ENCODE peak calls at places on chromosome 1, in nine cellular contexts. T is amniotic epithelial cell; L is T-cell; O is activated T-cell treated with anti-CD3 and anti-CD28 coated beads for 4 hours; F is coronary artery; X is hepatic stellate cell; K is AG09319; P is activated CD4-positive, alpha-beta T cell treated with anti-CD3 and anti-CD28 coated beads, Interleukin-2, amount 50 U/mL, for 1 hour; M is M059J. H is an unnamed sample.

GRCh38 chr1:177925006-177925405 is 44.9 kb downstream of the SEC16B start:
- DNase-seq in T (no peak), L (no peak), O (no peak), F (no peak), X (no peak), K (no peak), P (no peak), M (no peak), H (no peak)

GRCh38 chr1:168893359-168893791 is 164.4 kb upstream of the DPT start:
- DNase-seq in T (peak), L (no peak), O (no peak), F (no peak), X (no peak), K (no peak), P (no peak), M (no peak), H (no peak)

GRCh38 chr1:15188145-15188544 is 34.6 kb downstream of the TMEM51 start:
- DNase-seq in T (no peak), L (no peak), O (no peak), F (no peak), X (no peak), K (no peak), P (no peak), M (peak), H (no peak)

GRCh38 chr1:26274801-26275425 is 5.0 kb upstream of the SH3BGRL3 start:
- DNase-seq in T (peak), L (no peak), O (no peak), F (no peak), X (no peak), K (no peak), P (no peak), M (peak), H (no peak)

GRCh38 chr1:242019018-242019417 is 20.1 kb upstream of the MAP1LC3C start:
- DNase-seq in T (no peak), L (no peak), O (no peak), F (no peak), X (no peak), K (no peak), P (no peak), M (no peak), H (no peak)

GRCh38 chr1:153277852-153278251 is 18.4 kb downstream of the LORICRIN start:
- DNase-seq in T (no peak), L (peak), O (peak), F (no peak), X (no peak), K (no peak), P (peak), M (no peak), H (no peak)

GRCh38 chr1:24045766-24046165 is 65.6 kb upstream of the SRSF10 start:
- DNase-seq in T (peak), L (no peak), O (no peak), F (no peak), X (no peak), K (peak), P (no peak), M (peak), H (no peak)

GRCh38 chr1:208175508-208175895 is 68.7 kb downstream of the PLXNA2 start:
- DNase-seq in T (no peak), L (no peak), O (no peak), F (no peak), X (no peak), K (no peak), P (no peak), M (no peak), H (no peak)

GRCh38 chr1:245256528-245256927 is 101.7 kb downstream of the KIF26B start:
- DNase-seq in T (no peak), L (no peak), O (no peak), F (no peak), X (no peak), K (no peak), P (no peak), M (no peak), H (no peak)

GRCh38 chr1:26121854-26122773 is 10.5 kb downstream of the PDIK1L start:
- DNase-seq in T (peak), L (no peak), O (no peak), F (no peak), X (no peak), K (no peak), P (no peak), M (peak), H (no peak)

GRCh38 chr1:89095737-89096136 is 30.2 kb downstream of the GBP2 start:
- DNase-seq in T (no peak), L (no peak), O (no peak), F (no peak), X (no peak), K (no peak), P (no peak), M (no peak), H (no peak)

GRCh38 chr1:217946581-217946980 is 315.4 kb downstream of the SPATA17 start:
- DNase-seq in T (no peak), L (no peak), O (no peak), F (no peak), X (no peak), K (no peak), P (no peak), M (no peak), H (no peak)

GRCh38 chr1:2466834-2467554 is 9.1 kb upstream of the PLCH2 start:
- DNase-seq in T (no peak), L (no peak), O (no peak), F (no peak), X (no peak), K (no peak), P (peak), M (no peak), H (no peak)

GRCh38 chr1:16441312-16441641 is 753 bp downstream of the NECAP2 start:
- DNase-seq in T (no peak), L (no peak), O (no peak), F (no peak), X (peak), K (no peak), P (no peak), M (peak), H (no peak)